ENCODE peak calls at places on chromosomes 2 and 18, in six cellular contexts. Q, X, C, P, F and T are unnamed samples. For H3K9me2, the result is how much of the 10 kb centered on the place peaks cover.

GRCh38 chr18:79511271-79511670 is 115.5 kb downstream of the NFATC1 start:
- DNase-seq in Q (no peak), X (no peak), P (no peak), C (no peak), F (no peak), T (no peak)

GRCh38 chr2:95670167-95670566 is 78.4 kb downstream of the TRIM43 start:
- DNase-seq in Q (no peak), C (peak), P (no peak), F (no peak), X (no peak), T (no peak)

GRCh38 chr2:182767578-182767977 is 51.5 kb downstream of the DNAJC10 start:
- DNase-seq in F (peak), X (peak), P (peak), Q (no peak), C (peak), T (peak)

GRCh38 chr2:165864353-165864752 is 70.3 kb upstream of the GALNT3 start:
- DNase-seq in Q (no peak), X (no peak), C (no peak), F (no peak), P (peak), T (no peak)

GRCh38 chr2:213022987-213023386 is 128.4 kb downstream of the IKZF2 start:
- DNase-seq in P (no peak), C (no peak), Q (no peak), F (no peak), X (no peak), T (no peak)

GRCh38 chr18:36518839-36519238 is 221.3 kb downstream of the FHOD3 start:
- DNase-seq in P (no peak), C (no peak), X (no peak), Q (peak), F (no peak), T (no peak)

GRCh38 chr2:18317017-18317416 is 243.4 kb downstream of the RDH14 start:
- DNase-seq in F (no peak), C (peak), Q (no peak), X (no peak), P (no peak), T (no peak)

GRCh38 chr2:857081-857480 is 93.6 kb upstream of the SNTG2 start:
- DNase-seq in C (no peak), X (no peak), P (no peak), F (no peak), Q (no peak), T (no peak)

GRCh38 chr2:191341436-191341835 is 96.2 kb downstream of the MYO1B start:
- DNase-seq in X (no peak), Q (no peak), C (no peak), F (no peak), P (no peak), T (no peak)

DNA sequence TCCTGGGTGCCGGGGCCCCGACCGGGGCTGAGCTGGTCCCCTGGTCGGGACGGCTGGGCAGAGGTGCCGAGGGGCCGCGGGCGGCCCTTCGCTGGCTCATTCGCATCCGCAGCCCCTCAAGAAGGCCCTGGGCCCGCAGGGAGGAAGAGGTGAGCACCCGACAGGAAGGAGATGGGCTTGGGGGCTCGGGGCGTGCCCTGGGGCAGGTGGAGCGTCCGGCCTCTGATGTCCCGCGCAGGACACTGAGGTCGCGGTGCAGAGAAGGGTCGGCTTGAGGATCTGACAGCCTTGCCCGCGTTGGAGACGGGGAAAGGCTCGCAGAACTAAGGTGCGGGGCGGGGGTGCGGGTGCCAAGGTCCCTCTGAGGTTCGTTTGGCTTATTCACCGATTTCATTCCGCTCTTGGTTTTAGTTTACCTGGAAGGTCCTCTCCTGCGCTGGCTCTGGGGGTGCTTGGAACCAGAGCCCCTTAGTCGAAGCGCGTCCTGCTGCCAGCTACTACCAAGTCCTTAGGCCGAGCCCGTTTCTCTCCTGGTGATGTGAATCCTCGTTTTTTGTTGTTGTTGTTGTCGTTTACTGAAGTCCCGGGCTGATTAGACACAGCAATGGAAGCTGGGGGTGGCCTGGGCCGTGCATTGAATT is 18.9 kb upstream of the CD8A start:
- DNase-seq in F (no peak), X (no peak), C (no peak), Q (no peak), P (peak), T (no peak)
- H3K9me2 ChIP-seq in F (under half), X (under half), C (under half), Q (under half), P (under half), T (under half)

GRCh38 chr18:13543811-13544732 is 182.3 kb downstream of the FAM210A start:
- DNase-seq in X (no peak), Q (no peak), F (no peak), C (no peak), P (no peak), T (no peak)
- H3K27ac ChIP-seq in X (no peak), Q (no peak), F (no peak), C (no peak), P (no peak), T (peak)

GRCh38 chr18:50065039-50065438 is 129.9 kb downstream of the MYO5B start:
- DNase-seq in F (no peak), P (no peak), X (no peak), Q (no peak), C (no peak), T (no peak)

GRCh38 chr18:50058731-50059130 is 136.2 kb downstream of the MYO5B start:
- DNase-seq in Q (no peak), F (no peak), C (no peak), P (no peak), X (no peak), T (no peak)

GRCh38 chr18:50057009-50057408 is 137.9 kb downstream of the MYO5B start:
- DNase-seq in F (no peak), X (no peak), C (no peak), P (peak), Q (no peak), T (no peak)

GRCh38 chr18:50061876-50062517 is 132.9 kb downstream of the MYO5B start:
- DNase-seq in X (no peak), C (no peak), P (no peak), F (no peak), Q (no peak), T (no peak)

GRCh38 chr18:50060822-50061221 is 134.1 kb downstream of the MYO5B start:
- DNase-seq in Q (no peak), C (no peak), X (no peak), P (peak), F (no peak), T (no peak)
- H3K9me2 ChIP-seq in Q (under half), C (under half), X (under half), P (under half), F (under half), T (under half)

DNA sequence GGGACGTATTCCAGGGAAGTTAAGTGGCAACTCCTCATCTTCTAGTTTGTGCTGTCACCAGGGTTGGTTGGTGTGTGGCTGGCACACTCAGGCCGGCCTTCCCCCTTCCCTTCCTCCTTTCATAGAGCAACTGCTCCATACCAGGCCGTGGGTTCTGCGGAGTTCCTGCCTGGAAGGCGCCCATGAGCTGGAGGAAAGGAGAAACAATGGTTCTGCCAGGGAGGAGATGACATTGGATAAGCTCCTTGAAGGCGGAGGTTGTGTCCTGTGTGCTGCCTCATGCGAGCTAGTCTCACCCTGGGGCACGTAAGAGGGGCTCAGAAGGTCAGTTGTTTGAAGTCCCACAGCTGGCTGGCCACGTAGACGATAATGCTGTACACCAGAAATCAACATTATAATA is 19.2 kb downstream of the ASAP2 start:
- DNase-seq in Q (no peak), C (no peak), X (no peak), P (no peak), F (no peak), T (no peak)
- H3K27ac ChIP-seq in Q (no peak), C (no peak), X (no peak), P (no peak), F (no peak), T (no peak)

GRCh38 chr2:65298089-65298488 is 70.5 kb downstream of the ACTR2 start:
- DNase-seq in X (no peak), F (no peak), C (no peak), Q (no peak), P (no peak), T (no peak)

GRCh38 chr2:65297544-65297943 is 69.9 kb downstream of the ACTR2 start:
- DNase-seq in X (no peak), Q (no peak), F (no peak), C (no peak), P (no peak), T (no peak)

GRCh38 chr2:65294701-65295100 is 67.1 kb downstream of the ACTR2 start:
- DNase-seq in C (no peak), X (no peak), F (no peak), Q (no peak), P (no peak), T (no peak)

GRCh38 chr2:65299246-65299645 is 71.6 kb downstream of the ACTR2 start:
- DNase-seq in Q (no peak), X (no peak), F (no peak), P (no peak), C (peak), T (no peak)

DNA sequence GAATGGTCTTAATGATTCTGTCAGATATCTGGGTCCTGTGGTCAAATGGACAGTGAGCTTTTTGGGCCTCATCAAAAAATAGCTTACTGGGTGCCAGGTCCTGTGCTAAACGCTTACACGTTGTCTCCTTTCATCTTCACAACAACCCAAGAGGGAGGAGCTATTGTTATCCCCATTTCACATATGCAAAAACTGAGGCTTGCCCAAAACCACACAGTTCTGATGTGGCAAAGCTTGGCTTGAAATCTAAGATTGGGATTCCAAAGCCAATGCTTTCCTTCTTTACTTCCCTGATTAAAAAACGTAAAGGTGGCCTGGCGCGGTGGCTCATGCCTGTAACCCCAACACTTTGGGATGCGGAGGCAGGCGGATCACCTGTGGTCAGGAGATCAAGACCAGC is 69.3 kb downstream of the ACTR2 start:
- DNase-seq in P (no peak), Q (no peak), C (no peak), F (no peak), X (no peak), T (no peak)
- H3K9me2 ChIP-seq in P (under half), Q (under half), C (under half), F (under half), X (under half), T (under half)

DNA sequence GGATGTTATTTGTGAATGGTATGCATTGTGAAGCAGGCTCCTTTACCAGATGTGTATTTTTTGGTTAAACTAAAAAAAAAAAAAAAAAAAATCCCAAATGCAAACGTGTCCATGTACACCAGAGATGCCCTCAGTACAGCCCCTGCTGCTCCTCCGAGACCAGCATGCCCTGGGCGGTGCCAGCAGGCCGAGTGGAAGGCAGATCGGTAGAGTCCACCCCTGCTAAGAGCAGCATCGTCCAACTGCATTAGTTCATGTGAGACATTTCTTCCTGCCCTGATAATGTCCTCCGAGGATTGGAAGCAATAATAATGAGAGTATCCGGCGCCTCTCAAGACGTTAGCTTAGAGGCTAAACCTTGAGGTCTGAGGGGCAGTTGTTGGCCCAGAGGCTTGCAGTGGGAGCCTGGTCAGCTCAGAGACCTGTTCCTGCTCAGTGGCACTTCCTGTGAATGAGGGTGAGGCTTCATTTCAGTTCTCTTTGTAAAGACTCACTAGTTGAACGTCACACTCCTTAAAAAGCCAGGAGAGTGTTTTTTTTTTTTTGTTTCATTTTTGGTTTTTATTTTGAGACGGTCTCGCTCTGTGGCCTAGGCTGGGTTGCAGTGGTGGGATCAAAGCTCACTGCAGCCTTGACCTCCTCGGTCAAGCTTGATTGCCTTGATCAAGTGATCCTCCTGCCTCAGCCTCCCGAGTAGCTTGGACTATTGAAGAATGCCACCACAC is 5.6 kb downstream of the SLC66A3 start:
- DNase-seq in P (no peak), X (no peak), C (no peak), Q (no peak), F (peak), T (no peak)
- H3K27ac ChIP-seq in P (no peak), X (no peak), C (no peak), Q (no peak), F (peak), T (no peak)

DNA sequence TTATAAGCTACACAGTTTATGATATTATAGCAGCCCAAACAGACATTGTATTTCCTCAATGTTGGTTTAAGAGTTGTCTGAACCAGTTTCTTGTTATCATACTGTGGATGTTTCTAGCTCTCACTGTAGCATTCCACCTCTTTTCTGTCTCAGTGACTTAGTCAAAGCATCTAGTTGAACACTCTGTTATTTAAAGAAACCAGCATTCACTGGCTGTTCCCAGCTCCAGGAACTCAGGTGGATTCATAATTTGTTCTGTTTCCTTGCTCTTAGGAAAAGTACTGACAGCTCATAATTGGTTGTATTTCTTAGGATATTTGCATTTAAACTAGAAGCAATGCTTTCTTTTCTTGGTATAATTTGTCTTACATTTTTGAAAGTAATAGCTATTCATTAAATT is 17.5 kb downstream of the LRATD1 start:
- DNase-seq in Q (no peak), P (no peak), X (no peak), F (no peak), C (no peak), T (no peak)
- H3K9me2 ChIP-seq in Q (under half), P (under half), X (under half), F (under half), C (under half), T (under half)

DNA sequence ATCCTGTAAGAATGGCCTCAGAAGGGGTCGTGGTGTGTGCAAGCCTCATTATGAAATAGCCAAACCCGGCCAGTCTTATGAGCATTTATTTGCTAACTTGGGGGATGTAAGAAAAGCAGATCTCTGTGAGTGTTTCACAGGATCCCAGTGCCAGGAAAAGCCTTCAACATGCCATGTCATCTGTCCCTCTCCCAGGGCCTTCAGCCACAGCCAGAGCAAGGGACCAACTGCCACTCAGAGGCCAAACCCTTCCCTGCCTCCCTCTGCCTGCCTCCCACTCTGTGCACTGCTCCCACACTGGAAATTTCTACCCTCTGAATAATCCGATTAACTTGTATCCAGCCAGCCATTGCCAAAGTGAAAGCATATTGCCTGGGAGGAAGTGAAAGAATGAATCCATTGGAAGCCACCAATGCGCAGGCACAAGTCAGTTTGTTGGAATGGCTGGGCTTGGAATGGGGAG is 146.8 kb upstream of the NCK2 start:
- DNase-seq in F (no peak), P (no peak), C (no peak), X (no peak), Q (no peak), T (no peak)
- H3K27ac ChIP-seq in F (peak), P (no peak), C (no peak), X (no peak), Q (no peak), T (no peak)

GRCh38 chr2:120118471-120118870 is 104.7 kb downstream of the TMEM185B start:
- DNase-seq in C (no peak), F (no peak), Q (no peak), P (no peak), X (no peak), T (no peak)
- H3K9me2 ChIP-seq in C (under half), F (under half), Q (under half), P (under half), X (under half), T (under half)